ENCODE peak calls at places on chromosome 16, in five cellular contexts. J is PC-3, R is AG04449, B is Panc1, U is brain microvascular endothelial cell. I is an unnamed sample.

GRCh38 chr16:88533381-88533831 is 36.8 kb upstream of the ZC3H18 start:
- DNase-seq in J (peak; percentile 32), U (peak; percentile 7), B (no peak), R (no peak), I (peak; percentile 22)

GRCh38 chr16:56561126-56561525 is 3.7 kb upstream of the MT4 start:
- DNase-seq in B (no peak), U (no peak), J (no peak), R (no peak), I (no peak)

GRCh38 chr16:20393801-20394637 is 10.5 kb downstream of the PDILT start:
- DNase-seq in J (no peak), B (no peak), U (no peak), R (no peak), I (no peak)

GRCh38 chr16:75011634-75012307 is 12.9 kb downstream of the ZNRF1 start:
- DNase-seq in U (peak; percentile 88), R (peak; percentile 67), J (peak; percentile 83), B (no peak), I (peak; percentile 75)

GRCh38 chr16:61344791-61345190 is 691.4 kb downstream of the CDH8 start:
- DNase-seq in R (no peak), J (no peak), U (no peak), B (no peak), I (no peak)

GRCh38 chr16:11536104-11536866 is 50.4 kb downstream of the LITAF start:
- DNase-seq in J (no peak), R (no peak), B (no peak), U (no peak), I (no peak)

GRCh38 chr16:3879258-3879886 is 1.1 kb downstream of the CREBBP start:
- DNase-seq in B (no peak), R (no peak), J (peak; percentile 10), U (no peak), I (no peak)

GRCh38 chr16:2527071-2527783 is 4.0 kb downstream of the CEMP1 start:
- DNase-seq in J (no peak), R (no peak), U (no peak), B (no peak), I (no peak)

GRCh38 chr16:12502671-12503070 is 301.0 kb downstream of the CPPED1 start:
- DNase-seq in U (no peak), B (no peak), R (no peak), J (no peak), I (no peak)

GRCh38 chr16:379961-380836 is 1.6 kb downstream of the PGAP6 start:
- DNase-seq in B (no peak), U (no peak), J (no peak), R (no peak), I (no peak)

GRCh38 chr16:2737895-2738418 is 14.5 kb upstream of the SRRM2 start:
- DNase-seq in R (no peak), J (no peak), U (no peak), B (no peak), I (no peak)

GRCh38 chr16:75471723-75472634 is 7.5 kb upstream of the TMEM170A start:
- DNase-seq in U (peak; percentile 63), R (peak; percentile 9), J (peak; percentile 69), B (peak; percentile 43), I (no peak)

GRCh38 chr16:81786321-81786720 is 7.2 kb downstream of the PLCG2 start:
- DNase-seq in J (peak; percentile 65), B (no peak), R (peak; percentile 3), U (peak; percentile 41), I (no peak)

GRCh38 chr16:51328708-51329107 is 177.6 kb upstream of the SALL1 start:
- DNase-seq in R (no peak), U (no peak), B (no peak), J (no peak), I (peak; percentile 46)

GRCh38 chr16:30649725-30650368 is 913 bp upstream of the PRR14 start:
- DNase-seq in B (no peak), U (no peak), R (no peak), J (no peak), I (no peak)

GRCh38 chr16:35909351-35909954 is 2450.0 kb downstream of the TP53TG3F start:
- DNase-seq in R (no peak), J (no peak), B (no peak), U (no peak), I (no peak)

GRCh38 chr16:17070882-17071592 is 399.7 kb downstream of the XYLT1 start:
- DNase-seq in U (no peak), B (no peak), R (no peak), J (no peak), I (no peak)

GRCh38 chr16:15748654-15749053 is 98.6 kb downstream of the NDE1 start:
- DNase-seq in U (no peak), R (no peak), J (no peak), B (no peak), I (no peak)
- H3K4me3 ChIP-seq in U (no peak overlapping the region), R (no peak overlapping the region), J (no peak overlapping the region), B (no peak overlapping the region), I (no peak overlapping the region)

DNA sequence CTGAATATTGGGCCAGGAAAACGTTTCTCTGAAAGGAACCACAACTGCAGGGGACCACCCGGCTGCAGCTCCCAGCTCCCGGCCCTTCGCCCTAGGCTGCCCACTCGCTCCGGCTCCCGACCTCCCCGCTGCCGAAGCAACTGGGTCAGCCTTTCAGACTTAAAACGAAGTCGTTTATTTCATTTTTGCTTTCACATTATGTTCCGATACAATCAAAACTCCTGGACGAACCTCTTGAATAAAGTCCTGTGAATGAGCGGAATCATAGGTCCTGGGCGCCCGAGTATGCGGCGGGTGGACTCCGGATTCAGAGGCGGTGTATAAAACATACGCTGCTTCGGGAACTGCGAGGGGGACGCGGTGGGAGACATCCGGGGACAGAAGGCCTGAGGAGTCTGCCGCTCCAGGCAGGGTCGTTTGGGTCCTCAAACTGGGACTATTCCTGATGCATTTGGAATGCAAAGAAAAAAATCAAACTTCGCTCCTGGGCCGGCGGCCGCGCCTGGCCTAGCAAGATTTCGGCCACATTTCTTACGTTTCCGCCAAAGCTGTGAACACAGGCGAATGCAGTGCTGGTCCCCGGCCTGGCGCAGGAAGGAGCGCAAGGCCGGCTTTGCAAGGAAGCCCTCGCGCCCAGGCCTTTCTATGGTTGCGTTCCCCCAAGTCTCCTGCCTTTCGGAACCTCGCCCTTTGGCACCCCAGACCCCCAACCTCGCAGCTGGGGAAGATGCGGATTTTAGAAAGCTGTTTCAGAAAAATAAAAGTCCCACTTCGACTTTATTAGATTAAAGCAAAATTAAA is 3.7 kb downstream of the CBLN1 start:
- DNase-seq in B (no peak), J (no peak), U (no peak), R (no peak), I (no peak)
- H3K4me3 ChIP-seq in B (no peak overlapping the region), J (no peak overlapping the region), U (no peak overlapping the region), R (no peak overlapping the region), I (no peak overlapping the region)

GRCh38 chr16:7285520-7285919 is 47.1 kb upstream of the RBFOX1 start:
- DNase-seq in R (no peak), J (no peak), B (no peak), U (no peak), I (no peak)
- H3K4me3 ChIP-seq in R (no peak overlapping the region), J (no peak overlapping the region), B (no peak overlapping the region), U (no peak overlapping the region), I (no peak overlapping the region)

DNA sequence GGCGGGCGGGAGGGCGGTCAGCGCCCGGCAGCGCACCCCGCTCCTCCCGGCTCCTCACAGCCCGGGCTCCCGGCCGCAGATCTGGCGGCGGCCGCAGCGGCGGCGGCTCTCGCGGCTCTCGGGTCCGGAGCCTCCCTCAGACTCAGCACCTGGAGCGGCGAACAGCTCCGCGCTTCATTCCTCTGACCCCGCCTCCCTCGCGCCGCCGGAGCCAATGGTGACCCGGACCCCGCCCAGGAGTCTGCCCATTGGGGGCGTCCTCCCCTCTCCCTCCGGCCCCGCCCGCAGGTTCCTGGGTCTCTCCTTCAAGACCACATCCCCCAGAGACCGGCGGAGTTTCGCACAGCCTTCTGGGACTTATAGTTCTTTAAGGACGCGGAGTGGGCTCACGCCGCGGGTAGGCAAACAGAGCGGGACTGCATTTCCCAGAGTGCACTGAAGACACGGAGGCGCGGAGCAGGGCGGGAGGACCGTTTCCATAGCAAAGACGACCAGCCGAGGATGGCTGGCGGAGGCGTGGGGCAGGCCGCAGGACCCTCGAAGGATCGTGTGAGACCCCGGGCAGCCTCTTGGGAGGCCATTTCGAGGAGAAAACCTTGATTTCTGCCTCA is at the start of gene SMPD3:
- DNase-seq in B (peak; percentile 74), J (peak; percentile 92), R (peak; percentile 86), U (peak; percentile 100), I (peak; percentile 96)
- H3K4me3 ChIP-seq in B (peak within 1 kb of the TSS; percentile 48), J (peak within 1 kb of the TSS; percentile 59), R (peak within 1 kb of the TSS; percentile 57), U (peak within 1 kb of the TSS; percentile 56), I (peak within 1 kb of the TSS; percentile 54)

GRCh38 chr16:67847064-67847861 is at the start of gene CENPT:
- DNase-seq in U (peak; percentile 60), R (no peak), J (peak; percentile 64), B (no peak), I (no peak)

GRCh38 chr16:67846063-67846319 is 742 bp upstream of the NUTF2 start:
- DNase-seq in J (no peak), U (no peak), R (no peak), B (no peak), I (no peak)

GRCh38 chr16:67846320-67847063 is at the start of gene NUTF2:
- DNase-seq in U (peak; percentile 90), B (no peak), R (no peak), J (peak; percentile 85), I (peak; percentile 70)

GRCh38 chr16:67844441-67844840 is 2.3 kb upstream of the NUTF2 start:
- DNase-seq in R (no peak), U (no peak), J (peak; percentile 18), B (no peak), I (no peak)

GRCh38 chr16:67845291-67846062 is 1.3 kb upstream of the NUTF2 start:
- DNase-seq in B (no peak), R (no peak), U (no peak), J (no peak), I (no peak)
- H3K4me3 ChIP-seq in B (peak overlapping the region; percentile 92), R (peak overlapping the region; percentile 86), U (peak overlapping the region; percentile 91), J (peak overlapping the region; percentile 98), I (peak overlapping the region; percentile 92)

GRCh38 chr16:86516618-86517003 is 6.3 kb downstream of the FOXF1 start:
- DNase-seq in R (no peak), J (no peak), U (no peak), B (no peak), I (no peak)

GRCh38 chr16:86517652-86518258 is 7.4 kb downstream of the FOXF1 start:
- DNase-seq in J (peak; percentile 44), U (peak; percentile 53), R (no peak), B (no peak), I (no peak)

GRCh38 chr16:86515420-86515779 is 5.1 kb downstream of the FOXF1 start:
- DNase-seq in B (no peak), U (no peak), R (no peak), J (no peak), I (no peak)

GRCh38 chr16:86515780-86516617 is 5.7 kb downstream of the FOXF1 start:
- DNase-seq in R (no peak), B (no peak), U (no peak), J (no peak), I (no peak)

DNA sequence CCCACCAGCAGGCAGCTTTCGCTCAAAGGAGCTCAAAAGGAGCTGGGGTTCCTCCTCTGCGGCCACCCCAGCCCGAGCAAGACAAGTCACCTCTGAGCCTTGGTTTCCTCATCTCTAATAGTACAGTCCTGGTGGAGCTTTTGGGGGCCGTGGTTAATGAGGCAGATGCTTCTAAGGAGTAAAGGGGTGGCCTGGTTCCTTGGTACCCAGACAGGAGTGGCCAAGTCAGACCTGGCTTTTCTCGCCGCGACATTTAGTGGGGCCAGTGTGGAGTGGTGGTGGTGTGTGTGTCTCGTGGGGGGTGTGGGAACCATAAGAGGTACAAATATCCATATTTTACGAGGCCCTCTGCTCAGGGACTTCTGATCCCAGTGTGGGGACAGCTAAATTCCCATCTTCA is 6.7 kb downstream of the FOXF1 start:
- DNase-seq in J (no peak), U (no peak), B (no peak), R (no peak), I (no peak)
- H3K4me3 ChIP-seq in J (no peak overlapping the region), U (no peak overlapping the region), B (no peak overlapping the region), R (no peak overlapping the region), I (no peak overlapping the region)

GRCh38 chr16:58500329-58501241 is 642 bp downstream of the NDRG4 start:
- DNase-seq in R (no peak), U (no peak), J (no peak), B (no peak), I (no peak)
- H3K4me3 ChIP-seq in R (peak overlapping the region; percentile 70), U (peak overlapping the region; percentile 67), J (peak overlapping the region; percentile 70), B (peak overlapping the region; percentile 39), I (peak overlapping the region; percentile 63)